ENCODE peak calls at places on chromosomes 4 and X, in ten cellular contexts. V is astrocyte of the cerebellum; Y is stimulated activated CD8-positive, alpha-beta memory T cell treated with anti-CD3 and anti-CD28 coated beads, Interleukin-15, amount 100 ng/mL, for 48 hours; Z is omental fat pad; W is aorta; H is stimulated activated CD4-positive, alpha-beta T cell treated with anti-CD3 and anti-CD28 coated beads, TNF-alpha, amount 100 ng/mL, for 1 hour; S is fibroblast of the aortic adventitia; G is CD8-positive, alpha-beta T cell; X is activated T-helper 1 cell treated with anti-CD3 and anti-CD28 coated beads, Interleukin-2, amount 50 U/mL, for 16 hours; A is fibroblast of the conjunctiva. E is an unnamed sample.

GRCh38 chr4:101025755-101026154 is 321.6 kb downstream of the PPP3CA start:
- DNase-seq in V (no peak), Y (no peak), Z (no peak), W (no peak), H (no peak), S (no peak), G (no peak), X (no peak), A (no peak), E (no peak)

GRCh38 chr4:14149469-14150030 is 522.0 kb upstream of the BOD1L1 start:
- DNase-seq in V (no peak), Y (no peak), Z (no peak), W (no peak), H (no peak), S (peak), G (no peak), X (no peak), A (no peak), E (no peak)

GRCh38 chr4:20305976-20306375 is 54.3 kb downstream of the SLIT2 start:
- DNase-seq in V (peak), Y (no peak), Z (no peak), W (no peak), H (no peak), S (peak), G (no peak), X (no peak), A (no peak), E (no peak)

GRCh38 chrX:142483965-142484364 is 278.9 kb upstream of the MAGEC2 start:
- DNase-seq in V (no peak), Y (no peak), Z (no peak), W (no peak), H (no peak), S (no peak), G (no peak), X (no peak), A (no peak), E (no peak)

GRCh38 chr4:3267576-3268394 is 18.8 kb downstream of the MSANTD1 start:
- DNase-seq in V (no peak), Y (no peak), Z (no peak), W (peak), H (no peak), S (no peak), G (no peak), X (no peak), A (no peak), E (no peak)

GRCh38 chr4:57410331-57411052 is 300.3 kb upstream of the IGFBP7 start:
- DNase-seq in V (no peak), Y (no peak), Z (no peak), W (no peak), H (no peak), S (peak), G (no peak), X (no peak), A (no peak), E (no peak)

GRCh38 chrX:103616676-103617186 is 9.0 kb downstream of the TCEAL3 start:
- DNase-seq in V (no peak), Y (no peak), Z (no peak), W (no peak), H (no peak), S (no peak), G (no peak), X (no peak), A (no peak), E (no peak)

GRCh38 chrX:104523858-104524257 is 42.1 kb upstream of the IL1RAPL2 start:
- DNase-seq in V (no peak), Y (no peak), Z (no peak), W (no peak), H (no peak), S (no peak), G (no peak), X (no peak), A (no peak), E (no peak)

GRCh38 chr4:11765849-11766453 is 337.3 kb upstream of the HS3ST1 start:
- DNase-seq in V (peak), Y (no peak), Z (no peak), W (no peak), H (no peak), S (peak), G (no peak), X (no peak), A (no peak), E (no peak)

GRCh38 chr4:161256172-161256571 is 907.6 kb downstream of the FSTL5 start:
- DNase-seq in V (no peak), Y (no peak), Z (no peak), W (no peak), H (no peak), S (no peak), G (no peak), X (no peak), A (no peak), E (no peak)

GRCh38 chr4:176742211-176742610 is 50.5 kb downstream of the VEGFC start:
- DNase-seq in V (no peak), Y (no peak), Z (no peak), W (no peak), H (no peak), S (no peak), G (no peak), X (no peak), A (no peak), E (no peak)

GRCh38 chr4:2800691-2801596 is 8.1 kb downstream of the SH3BP2 start:
- DNase-seq in V (peak), Y (no peak), Z (no peak), W (peak), H (no peak), S (peak), G (no peak), X (no peak), A (no peak), E (no peak)

GRCh38 chr4:72969957-72970356 is 99.6 kb downstream of the COX18 start:
- DNase-seq in V (peak), Y (no peak), Z (no peak), W (no peak), H (no peak), S (peak), G (no peak), X (no peak), A (no peak), E (no peak)

GRCh38 chrX:16658284-16658683 is 8.3 kb downstream of the S100G start:
- DNase-seq in V (no peak), Y (no peak), Z (no peak), W (no peak), H (no peak), S (peak), G (no peak), X (no peak), A (no peak), E (no peak)

GRCh38 chrX:87517571-87518141 is at the start of gene KLHL4:
- DNase-seq in V (peak), Y (no peak), Z (no peak), W (no peak), H (no peak), S (peak), G (no peak), X (no peak), A (peak), E (peak)

GRCh38 chr4:3269105-3269927 is 20.4 kb downstream of the MSANTD1 start:
- DNase-seq in V (no peak), Y (no peak), Z (no peak), W (no peak), H (no peak), S (no peak), G (no peak), X (no peak), A (no peak), E (no peak)

GRCh38 chr4:150297861-150298474 is 219.7 kb downstream of the DCLK2 start:
- DNase-seq in V (peak), Y (no peak), Z (peak), W (no peak), H (no peak), S (peak), G (no peak), X (no peak), A (peak), E (peak)

GRCh38 chrX:31228909-31229308 is 157.1 kb upstream of the FTHL17 start:
- DNase-seq in V (no peak), Y (no peak), Z (no peak), W (no peak), H (no peak), S (no peak), G (no peak), X (no peak), A (no peak), E (no peak)

GRCh38 chr4:94036964-94037363 is 170.7 kb upstream of the SMARCAD1 start:
- DNase-seq in V (no peak), Y (no peak), Z (no peak), W (no peak), H (no peak), S (no peak), G (no peak), X (no peak), A (no peak), E (no peak)

GRCh38 chrX:12999422-12999821 is 24.5 kb downstream of the TMSB4X start:
- DNase-seq in V (no peak), Y (no peak), Z (no peak), W (no peak), H (no peak), S (no peak), G (no peak), X (peak), A (no peak), E (no peak)

GRCh38 chrX:153351981-153352380 is 18.0 kb downstream of the ZNF275 start:
- DNase-seq in V (no peak), Y (no peak), Z (no peak), W (no peak), H (no peak), S (no peak), G (no peak), X (no peak), A (no peak), E (no peak)